ENCODE peak calls at places on chromosomes 12 and 14, in nine cellular contexts. C is LNCaP clone FGC; Q is naive thymus-derived CD8-positive, alpha-beta T cell; N is lower leg skin; Y is H4; T is HT1080; F is AG04450; S is GM12892; D is HTR-8/SVneo. B is an unnamed sample.

GRCh38 chr12:76085159-76085868 is 829 bp upstream of the NAP1L1 start:
- DNase-seq in C (no peak), Q (peak; percentile 79), N (no peak), Y (no peak), T (no peak), F (no peak), S (peak; percentile 25), D (no peak), B (no peak)

GRCh38 chr12:60059180-60059579 is 463.4 kb downstream of the SLC16A7 start:
- DNase-seq in C (no peak), Q (no peak), N (no peak), Y (no peak), T (no peak), F (no peak), S (no peak), D (no peak), B (no peak)

GRCh38 chr12:31687101-31687527 is 27.6 kb downstream of the ETFBKMT start:
- DNase-seq in C (no peak), Q (no peak), N (no peak), Y (no peak), T (no peak), F (no peak), S (peak; percentile 10), D (no peak), B (no peak)

GRCh38 chr12:56684745-56685369 is 3.2 kb downstream of the PTGES3 start:
- DNase-seq in C (no peak), Q (peak; percentile 25), N (peak; percentile 28), Y (no peak), T (no peak), F (no peak), S (no peak), D (no peak), B (no peak)

GRCh38 chr12:1502441-1502785 is 92.0 kb downstream of the FBXL14 start:
- DNase-seq in C (no peak), Q (no peak), N (peak; percentile 17), Y (no peak), T (no peak), F (no peak), S (no peak), D (no peak), B (no peak)

GRCh38 chr14:25122188-25122587 is 72.2 kb upstream of the STXBP6 start:
- DNase-seq in C (no peak), Q (no peak), N (no peak), Y (no peak), T (peak; percentile 36), F (no peak), S (no peak), D (no peak), B (no peak)

GRCh38 chr12:78062781-78063180 is 232.1 kb downstream of the NAV3 start:
- DNase-seq in C (peak; percentile 34), Q (no peak), N (no peak), Y (peak; percentile 48), T (peak; percentile 46), F (peak; percentile 48), S (no peak), D (no peak), B (no peak)

GRCh38 chr12:97943359-97943758 is 480.8 kb downstream of the RMST start:
- DNase-seq in C (no peak), Q (no peak), N (no peak), Y (no peak), T (no peak), F (no peak), S (no peak), D (no peak), B (no peak)

GRCh38 chr12:65597527-65597926 is 226.8 kb upstream of the HMGA2 start:
- DNase-seq in C (no peak), Q (no peak), N (no peak), Y (no peak), T (peak; percentile 66), F (no peak), S (no peak), D (no peak), B (no peak)

GRCh38 chr12:2959194-2959507 is at the start of gene TEAD4:
- DNase-seq in C (no peak), Q (no peak), N (peak; percentile 89), Y (peak; percentile 81), T (peak; percentile 69), F (peak; percentile 24), S (peak; percentile 48), D (peak; percentile 95), B (peak; percentile 86)

GRCh38 chr14:40656301-40656700 is 950.4 kb upstream of the LRFN5 start:
- DNase-seq in C (no peak), Q (no peak), N (no peak), Y (no peak), T (no peak), F (no peak), S (no peak), D (no peak), B (no peak)

GRCh38 chr12:46752396-46752795 is 73.4 kb downstream of the SLC38A4 start:
- DNase-seq in C (peak; percentile 77), Q (no peak), N (no peak), Y (peak; percentile 53), T (peak; percentile 5), F (no peak), S (no peak), D (no peak), B (no peak)

GRCh38 chr12:78584695-78585094 is 279.9 kb upstream of the SYT1 start:
- DNase-seq in C (peak; percentile 30), Q (no peak), N (no peak), Y (no peak), T (peak; percentile 25), F (no peak), S (no peak), D (no peak), B (no peak)

GRCh38 chr12:72139411-72139810 is 132.8 kb upstream of the TRHDE start:
- DNase-seq in C (no peak), Q (no peak), N (no peak), Y (no peak), T (no peak), F (no peak), S (no peak), D (no peak), B (no peak)

GRCh38 chr12:587551-588322 is 75.5 kb downstream of the NINJ2 start:
- DNase-seq in C (no peak), Q (no peak), N (peak; percentile 74), Y (no peak), T (no peak), F (no peak), S (no peak), D (no peak), B (no peak)

GRCh38 chr12:58443273-58443980 is 476.9 kb downstream of the LRIG3 start:
- DNase-seq in C (no peak), Q (no peak), N (no peak), Y (peak; percentile 14), T (peak; percentile 36), F (no peak), S (no peak), D (no peak), B (no peak)

GRCh38 chr12:112986291-112986800 is 8.0 kb downstream of the OAS2 start:
- DNase-seq in C (no peak), Q (no peak), N (no peak), Y (no peak), T (no peak), F (no peak), S (no peak), D (no peak), B (no peak)

GRCh38 chr12:12017798-12018197 is 52.9 kb upstream of the BCL2L14 start:
- DNase-seq in C (no peak), Q (no peak), N (no peak), Y (no peak), T (no peak), F (no peak), S (no peak), D (no peak), B (no peak)

GRCh38 chr14:101665478-101666078 is 95.9 kb upstream of the PPP2R5C start:
- DNase-seq in C (peak; percentile 56), Q (peak; percentile 7), N (no peak), Y (peak; percentile 55), T (peak; percentile 43), F (peak; percentile 2), S (no peak), D (peak; percentile 67), B (no peak)

GRCh38 chr14:24818054-24818822 is 184.2 kb upstream of the GZMB start:
- DNase-seq in C (no peak), Q (no peak), N (no peak), Y (no peak), T (no peak), F (no peak), S (no peak), D (no peak), B (no peak)

GRCh38 chr12:110373962-110374611 is 29.4 kb downstream of the ANAPC7 start:
- DNase-seq in C (no peak), Q (no peak), N (peak; percentile 77), Y (no peak), T (no peak), F (no peak), S (no peak), D (no peak), B (no peak)

GRCh38 chr12:42565633-42566032 is 23.9 kb downstream of the PRICKLE1 start:
- DNase-seq in C (no peak), Q (no peak), N (no peak), Y (no peak), T (no peak), F (no peak), S (no peak), D (no peak), B (no peak)

GRCh38 chr12:133225527-133225926 is 10.2 kb downstream of the ANHX start:
- DNase-seq in C (no peak), Q (no peak), N (peak; percentile 67), Y (no peak), T (no peak), F (no peak), S (no peak), D (no peak), B (no peak)

GRCh38 chr12:14913381-14913781 is 25.0 kb downstream of the ERP27 start:
- DNase-seq in C (no peak), Q (no peak), N (no peak), Y (no peak), T (peak; percentile 42), F (no peak), S (no peak), D (no peak), B (no peak)

B was measured in lung.